ENCODE peak calls at places on chromosomes 16 and 17, in five cellular contexts. C is foreskin keratinocyte; L is right lobe of liver; Z is activated T-cell treated with anti-CD3 and anti-CD28 coated beads, Interleukin-2, amount 50 U/mL, for 72 hours; X is sciatic nerve. I is an unnamed sample.

GRCh38 chr16:86018487-86018886 is 119.5 kb downstream of the IRF8 start:
- ATAC-seq in C (no peak), L (peak), Z (no peak), X (peak), I (peak)

GRCh38 chr16:70520612-70521297 is 2.6 kb downstream of the COG4 start:
- ATAC-seq in C (no peak), L (no peak), Z (peak), X (no peak), I (no peak)

GRCh38 chr17:7932949-7933348 is 943 bp downstream of the CNTROB start:
- ATAC-seq in C (peak), L (no peak), Z (no peak), X (peak), I (no peak)

GRCh38 chr17:68433911-68434503 is 23.3 kb downstream of the WIPI1 start:
- ATAC-seq in C (no peak), L (no peak), Z (no peak), X (no peak), I (no peak)

GRCh38 chr17:68053237-68054030 is 17.9 kb downstream of the KPNA2 start:
- ATAC-seq in C (no peak), L (no peak), Z (peak), X (peak), I (no peak)

GRCh38 chr16:2711370-2712062 is 8.5 kb downstream of the PRSS27 start:
- ATAC-seq in C (no peak), L (no peak), Z (no peak), X (no peak), I (no peak)

GRCh38 chr17:61492759-61493526 is 40.7 kb downstream of the TBX4 start:
- ATAC-seq in C (peak), L (no peak), Z (no peak), X (no peak), I (no peak)

GRCh38 chr16:51159296-51159695 is 8.2 kb upstream of the SALL1 start:
- ATAC-seq in C (no peak), L (peak), Z (no peak), X (no peak), I (no peak)

GRCh38 chr17:80997471-80998387 is 6.1 kb downstream of the CHMP6 start:
- ATAC-seq in C (no peak), L (no peak), Z (peak), X (no peak), I (no peak)

GRCh38 chr17:5226940-5227878 is 7.5 kb downstream of the SCIMP start:
- ATAC-seq in C (no peak), L (no peak), Z (peak), X (no peak), I (peak)

GRCh38 chr16:53024045-53024444 is 28.7 kb downstream of the CHD9NB start:
- ATAC-seq in C (peak), L (no peak), Z (no peak), X (no peak), I (no peak)

GRCh38 chr17:9218911-9219310 is 197.6 kb downstream of the NTN1 start:
- ATAC-seq in C (no peak), L (no peak), Z (no peak), X (no peak), I (no peak)